ENCODE peak calls at places on chromosomes 3 and 15, in six cellular contexts. V is OCI-LY7, N is dorsolateral prefrontal cortex, Z is fibroblast of mammary gland, Q is endothelial cell of umbilical vein, S is AG09309. X is an unnamed sample.
A peak's percentile ranks its signal among the peaks of the same experiment; 100 is the strongest.

GRCh38 chr15:45121706-45122417 is 7.7 kb downstream of the DUOXA2 start:
- DNase-seq in V (no peak), N (no peak), Z (peak; percentile 89), Q (peak; percentile 54), S (peak; percentile 52), X (no peak)

GRCh38 chr15:73959012-73959581 is 32.8 kb downstream of the LOXL1 start:
- DNase-seq in V (peak; percentile 77), N (no peak), Z (no peak), Q (no peak), S (no peak), X (peak; percentile 48)

GRCh38 chr3:192918275-192918588 is 576 bp upstream of the MB21D2 start:
- DNase-seq in V (no peak), N (no peak), Z (no peak), Q (no peak), S (no peak), X (no peak)

GRCh38 chr3:89560546-89560945 is 453.1 kb downstream of the EPHA3 start:
- DNase-seq in V (no peak), N (no peak), Z (no peak), Q (no peak), S (no peak), X (no peak)

GRCh38 chr15:37016287-37016686 is 84.1 kb downstream of the MEIS2 start:
- DNase-seq in V (no peak), N (no peak), Z (peak; percentile 97), Q (no peak), S (peak; percentile 37), X (no peak)

GRCh38 chr3:10495003-10495402 is 10.4 kb downstream of the ATP2B2 start:
- DNase-seq in V (no peak), N (no peak), Z (peak; percentile 44), Q (peak; percentile 20), S (no peak), X (no peak)

GRCh38 chr3:72887723-72888545 is at the start of gene GXYLT2:
- DNase-seq in V (peak; percentile 2), N (peak; percentile 80), Z (peak; percentile 66), Q (peak; percentile 34), S (no peak), X (peak; percentile 48)

GRCh38 chr15:85086855-85087254 is 105.2 kb downstream of the PDE8A start:
- DNase-seq in V (no peak), N (no peak), Z (no peak), Q (no peak), S (no peak), X (no peak)

GRCh38 chr3:155859859-155860258 is 5.6 kb upstream of the SLC33A1 start:
- DNase-seq in V (peak; percentile 40), N (no peak), Z (peak; percentile 43), Q (peak; percentile 38), S (no peak), X (no peak)

GRCh38 chr3:32973982-32974381 is 22.5 kb downstream of the CCR4 start:
- DNase-seq in V (no peak), N (no peak), Z (peak; percentile 8), Q (no peak), S (no peak), X (peak; percentile 38)

GRCh38 chr3:25448750-25449684 is 21.0 kb downstream of the RARB start:
- DNase-seq in V (no peak), N (peak; percentile 49), Z (peak; percentile 65), Q (peak; percentile 69), S (no peak), X (no peak)

GRCh38 chr3:150068440-150069157 is 97.9 kb upstream of the PFN2 start:
- DNase-seq in V (no peak), N (no peak), Z (no peak), Q (no peak), S (no peak), X (no peak)

GRCh38 chr3:51268132-51268531 is 117.0 kb upstream of the MANF start:
- DNase-seq in V (no peak), N (no peak), Z (no peak), Q (no peak), S (no peak), X (no peak)

GRCh38 chr3:152197451-152197850 is 71.3 kb upstream of the MBNL1 start:
- DNase-seq in V (no peak), N (no peak), Z (peak; percentile 40), Q (no peak), S (peak; percentile 52), X (no peak)

GRCh38 chr3:128768471-128768870 is 42.5 kb downstream of the RAB7A start:
- DNase-seq in V (no peak), N (no peak), Z (no peak), Q (no peak), S (no peak), X (no peak)

GRCh38 chr3:66428733-66429132 is 72.1 kb downstream of the LRIG1 start:
- DNase-seq in V (no peak), N (peak; percentile 74), Z (peak; percentile 100), Q (peak; percentile 100), S (peak; percentile 98), X (no peak)

GRCh38 chr15:23069496-23070166 is 30.3 kb upstream of the TUBGCP5 start:
- DNase-seq in V (no peak), N (no peak), Z (no peak), Q (no peak), S (no peak), X (no peak)

GRCh38 chr3:125958511-125959316 is 10.3 kb upstream of the ROPN1B start:
- DNase-seq in V (no peak), N (no peak), Z (no peak), Q (no peak), S (no peak), X (no peak)

GRCh38 chr3:48409291-48410201 is 20.3 kb downstream of the PLXNB1 start:
- DNase-seq in V (no peak), N (peak; percentile 20), Z (no peak), Q (no peak), S (no peak), X (no peak)

GRCh38 chr3:107272471-107272870 is 104.8 kb upstream of the CCDC54 start:
- DNase-seq in V (no peak), N (no peak), Z (peak; percentile 39), Q (no peak), S (no peak), X (no peak)

GRCh38 chr3:49568965-49569364 is 14.7 kb downstream of the BSN start:
- DNase-seq in V (no peak), N (no peak), Z (no peak), Q (no peak), S (no peak), X (no peak)

GRCh38 chr3:49563766-49564165 is 9.5 kb downstream of the BSN start:
- DNase-seq in V (no peak), N (peak; percentile 34), Z (no peak), Q (no peak), S (no peak), X (no peak)

GRCh38 chr3:49563040-49563578 is 8.8 kb downstream of the BSN start:
- DNase-seq in V (no peak), N (no peak), Z (no peak), Q (no peak), S (no peak), X (no peak)

GRCh38 chr3:49567406-49567805 is 13.1 kb downstream of the BSN start:
- DNase-seq in V (no peak), N (no peak), Z (no peak), Q (no peak), S (no peak), X (no peak)

DNA sequence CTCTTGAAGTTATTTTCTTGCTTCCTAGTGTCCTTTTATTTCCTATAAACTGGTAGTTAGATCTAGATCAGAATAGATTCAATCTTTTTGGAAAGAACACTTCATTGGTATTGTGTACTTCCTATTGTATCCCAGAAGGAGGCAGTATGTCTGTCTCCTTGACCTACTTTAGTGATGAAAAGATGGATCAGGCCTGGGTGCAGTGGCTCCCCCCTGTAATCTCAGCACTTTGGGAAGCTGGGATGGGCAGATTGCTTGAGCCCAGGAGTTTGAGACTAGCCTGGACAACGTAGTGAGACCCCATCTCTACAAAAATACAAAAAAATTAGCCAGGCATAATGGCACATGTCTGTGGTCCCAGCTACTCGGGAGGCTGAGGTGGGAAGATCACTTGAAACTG is 12.0 kb downstream of the BSN start:
- DNase-seq in V (no peak), N (no peak), Z (peak; percentile 8), Q (no peak), S (no peak), X (no peak)
- TF ChIP-seq CTCF in V (peak; percentile 65), N (no peak), Z (peak; percentile 36), Q (no peak), S (peak; percentile 27), X (peak; percentile 37)

DNA sequence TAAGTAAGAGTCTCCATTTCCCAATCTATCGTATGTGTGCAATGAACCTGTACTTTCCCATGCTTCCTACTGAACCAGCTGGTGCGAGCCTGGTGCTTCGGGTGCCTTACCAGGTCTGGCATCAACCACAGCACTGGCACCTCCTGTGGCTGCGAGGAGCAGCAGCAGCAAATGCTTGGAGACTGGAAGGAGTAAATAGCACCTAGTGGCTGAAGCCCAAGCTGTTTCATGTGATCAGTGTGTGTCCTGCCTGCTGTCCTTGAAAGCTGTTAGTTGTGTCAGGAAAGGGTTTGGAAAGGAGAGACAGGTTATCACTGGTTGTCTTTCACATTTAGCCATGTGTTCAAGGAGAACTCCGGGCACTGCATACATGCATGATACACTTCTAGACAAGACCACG is 31.8 kb downstream of the PCOLCE2 start:
- DNase-seq in V (peak; percentile 2), N (peak; percentile 77), Z (no peak), Q (no peak), S (no peak), X (no peak)
- TF ChIP-seq CTCF in V (peak; percentile 37), N (no peak), Z (no peak), Q (no peak), S (peak; percentile 5), X (no peak)

GRCh38 chr3:144772372-144772771 is 800.7 kb downstream of the DIPK2A start:
- DNase-seq in V (no peak), N (no peak), Z (no peak), Q (no peak), S (no peak), X (no peak)

GRCh38 chr3:144770291-144770690 is 798.7 kb downstream of the DIPK2A start:
- DNase-seq in V (no peak), N (no peak), Z (no peak), Q (no peak), S (no peak), X (no peak)

GRCh38 chr3:144773344-144773743 is 801.7 kb downstream of the DIPK2A start:
- DNase-seq in V (no peak), N (no peak), Z (no peak), Q (no peak), S (no peak), X (no peak)

GRCh38 chr3:144771401-144771870 is 799.8 kb downstream of the DIPK2A start:
- DNase-seq in V (no peak), N (peak; percentile 32), Z (peak; percentile 62), Q (peak; percentile 93), S (peak; percentile 53), X (no peak)

DNA sequence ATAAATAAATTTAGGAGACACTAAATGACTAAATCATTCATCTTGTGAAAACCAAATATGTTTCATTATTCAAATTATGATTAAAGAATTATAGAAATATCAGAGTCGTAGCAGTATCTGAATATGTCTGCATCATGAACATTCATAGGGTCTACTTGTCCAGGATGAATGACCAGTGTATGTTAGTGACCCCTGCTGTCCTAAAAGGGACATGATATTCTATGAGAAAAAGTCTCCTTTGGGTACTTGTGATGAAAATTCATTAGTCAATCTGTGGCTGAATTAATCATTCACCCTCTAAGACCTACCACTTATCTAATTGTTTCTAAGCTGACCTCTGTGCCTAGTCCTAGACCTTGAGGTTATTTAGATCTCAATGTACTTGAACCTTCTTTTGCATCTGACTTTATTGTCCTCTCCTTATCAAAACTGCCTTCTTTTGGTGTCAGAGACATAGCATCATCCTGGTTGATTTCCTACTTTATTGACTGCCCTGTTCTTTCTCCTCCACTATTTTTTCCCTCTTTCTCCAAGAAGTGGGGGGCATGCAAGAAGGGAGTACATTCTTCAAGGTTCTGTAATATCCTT is 799.3 kb downstream of the DIPK2A start:
- DNase-seq in V (no peak), N (no peak), Z (peak; percentile 56), Q (peak; percentile 93), S (peak; percentile 5), X (no peak)
- TF ChIP-seq CTCF in V (peak; percentile 18), N (peak; percentile 70), Z (peak; percentile 48), Q (peak; percentile 50), S (peak; percentile 36), X (no peak)

GRCh38 chr3:30319713-30320112 is 286.7 kb upstream of the TGFBR2 start:
- DNase-seq in V (peak; percentile 52), N (no peak), Z (peak; percentile 73), Q (peak; percentile 60), S (no peak), X (peak; percentile 60)
- TF ChIP-seq CTCF in V (peak; percentile 68), N (no peak), Z (peak; percentile 53), Q (peak; percentile 33), S (peak; percentile 38), X (peak; percentile 61)

X was measured in activated CD8-positive, alpha-beta T cell treated with anti-CD3 and anti-CD28 coated beads for 36 hours.